ENCODE peak calls at places on chromosomes 6 and 20, in ten cellular contexts. One of them, this sample, is unnamed.

GRCh38 chr6:55925292-55925691 is 49.9 kb upstream of the BMP5 start:
- DNase-seq in HT1080: peak
- DNase-seq in OCI-M1: no peak
- DNase-seq in NCI-H1105 treated with DMSO at 0.1 percent for 48 hours: no peak
- DNase-seq in activated CD8-positive, alpha-beta memory T cell treated with anti-CD3 and anti-CD28 coated beads for 4 hours: no peak
- DNase-seq in Right ventricle myocardium superior: no peak
- DNase-seq in activated CD4-positive, alpha-beta T cell treated with anti-CD3 and anti-CD28 coated beads, Interleukin-2, amount 10 ng/mL, durations not matched to agents 7 days and 5 days: no peak
- DNase-seq in KBM-7: no peak
- DNase-seq in GM20000: no peak
- DNase-seq in NCI-H1417: no peak
- DNase-seq in this sample: no peak

GRCh38 chr6:34386316-34387137 is 5.9 kb downstream of the NUDT3 start:
- DNase-seq in HT1080: peak
- DNase-seq in OCI-M1: no peak
- DNase-seq in NCI-H1105 treated with DMSO at 0.1 percent for 48 hours: no peak
- DNase-seq in activated CD8-positive, alpha-beta memory T cell treated with anti-CD3 and anti-CD28 coated beads for 4 hours: no peak
- DNase-seq in Right ventricle myocardium superior: no peak
- DNase-seq in activated CD4-positive, alpha-beta T cell treated with anti-CD3 and anti-CD28 coated beads, Interleukin-2, amount 10 ng/mL, durations not matched to agents 7 days and 5 days: no peak
- DNase-seq in KBM-7: no peak
- DNase-seq in GM20000: no peak
- DNase-seq in NCI-H1417: no peak
- DNase-seq in this sample: no peak

GRCh38 chr6:117338567-117338966 is 73.2 kb downstream of the VGLL2 start:
- DNase-seq in HT1080: peak
- DNase-seq in OCI-M1: no peak
- DNase-seq in NCI-H1105 treated with DMSO at 0.1 percent for 48 hours: no peak
- DNase-seq in activated CD8-positive, alpha-beta memory T cell treated with anti-CD3 and anti-CD28 coated beads for 4 hours: no peak
- DNase-seq in Right ventricle myocardium superior: peak
- DNase-seq in activated CD4-positive, alpha-beta T cell treated with anti-CD3 and anti-CD28 coated beads, Interleukin-2, amount 10 ng/mL, durations not matched to agents 7 days and 5 days: no peak
- DNase-seq in KBM-7: no peak
- DNase-seq in GM20000: no peak
- DNase-seq in NCI-H1417: no peak
- DNase-seq in this sample: no peak

GRCh38 chr6:3211681-3212080 is 15.8 kb downstream of the TUBB2B start:
- DNase-seq in HT1080: no peak
- DNase-seq in OCI-M1: no peak
- DNase-seq in NCI-H1105 treated with DMSO at 0.1 percent for 48 hours: no peak
- DNase-seq in activated CD8-positive, alpha-beta memory T cell treated with anti-CD3 and anti-CD28 coated beads for 4 hours: no peak
- DNase-seq in Right ventricle myocardium superior: no peak
- DNase-seq in activated CD4-positive, alpha-beta T cell treated with anti-CD3 and anti-CD28 coated beads, Interleukin-2, amount 10 ng/mL, durations not matched to agents 7 days and 5 days: no peak
- DNase-seq in KBM-7: no peak
- DNase-seq in GM20000: no peak
- DNase-seq in NCI-H1417: no peak
- DNase-seq in this sample: no peak

GRCh38 chr20:48740714-48741113 is 87.1 kb downstream of the PREX1 start:
- DNase-seq in HT1080: no peak
- DNase-seq in OCI-M1: no peak
- DNase-seq in NCI-H1105 treated with DMSO at 0.1 percent for 48 hours: no peak
- DNase-seq in activated CD8-positive, alpha-beta memory T cell treated with anti-CD3 and anti-CD28 coated beads for 4 hours: no peak
- DNase-seq in Right ventricle myocardium superior: no peak
- DNase-seq in activated CD4-positive, alpha-beta T cell treated with anti-CD3 and anti-CD28 coated beads, Interleukin-2, amount 10 ng/mL, durations not matched to agents 7 days and 5 days: no peak
- DNase-seq in KBM-7: no peak
- DNase-seq in GM20000: peak
- DNase-seq in NCI-H1417: no peak
- DNase-seq in this sample: no peak

GRCh38 chr6:2976571-2977085 is 5.3 kb upstream of the SERPINB6 start:
- DNase-seq in HT1080: peak
- DNase-seq in OCI-M1: no peak
- DNase-seq in NCI-H1105 treated with DMSO at 0.1 percent for 48 hours: no peak
- DNase-seq in activated CD8-positive, alpha-beta memory T cell treated with anti-CD3 and anti-CD28 coated beads for 4 hours: no peak
- DNase-seq in Right ventricle myocardium superior: no peak
- DNase-seq in activated CD4-positive, alpha-beta T cell treated with anti-CD3 and anti-CD28 coated beads, Interleukin-2, amount 10 ng/mL, durations not matched to agents 7 days and 5 days: no peak
- DNase-seq in KBM-7: no peak
- DNase-seq in GM20000: no peak
- DNase-seq in NCI-H1417: no peak
- DNase-seq in this sample: no peak

GRCh38 chr20:49347156-49347555 is 69.3 kb upstream of the ZNFX1 start:
- DNase-seq in HT1080: no peak
- DNase-seq in OCI-M1: no peak
- DNase-seq in NCI-H1105 treated with DMSO at 0.1 percent for 48 hours: no peak
- DNase-seq in activated CD8-positive, alpha-beta memory T cell treated with anti-CD3 and anti-CD28 coated beads for 4 hours: no peak
- DNase-seq in Right ventricle myocardium superior: no peak
- DNase-seq in activated CD4-positive, alpha-beta T cell treated with anti-CD3 and anti-CD28 coated beads, Interleukin-2, amount 10 ng/mL, durations not matched to agents 7 days and 5 days: no peak
- DNase-seq in KBM-7: no peak
- DNase-seq in GM20000: no peak
- DNase-seq in NCI-H1417: no peak
- DNase-seq in this sample: no peak

GRCh38 chr6:28004350-28005123 is 47.5 kb downstream of the OR2B6 start:
- DNase-seq in HT1080: no peak
- DNase-seq in OCI-M1: peak
- DNase-seq in NCI-H1105 treated with DMSO at 0.1 percent for 48 hours: no peak
- DNase-seq in activated CD8-positive, alpha-beta memory T cell treated with anti-CD3 and anti-CD28 coated beads for 4 hours: no peak
- DNase-seq in Right ventricle myocardium superior: no peak
- DNase-seq in activated CD4-positive, alpha-beta T cell treated with anti-CD3 and anti-CD28 coated beads, Interleukin-2, amount 10 ng/mL, durations not matched to agents 7 days and 5 days: no peak
- DNase-seq in KBM-7: no peak
- DNase-seq in GM20000: no peak
- DNase-seq in NCI-H1417: no peak
- DNase-seq in this sample: no peak

GRCh38 chr6:74128536-74128935 is 432.5 kb downstream of the CD109 start:
- DNase-seq in HT1080: peak
- DNase-seq in OCI-M1: no peak
- DNase-seq in NCI-H1105 treated with DMSO at 0.1 percent for 48 hours: no peak
- DNase-seq in activated CD8-positive, alpha-beta memory T cell treated with anti-CD3 and anti-CD28 coated beads for 4 hours: no peak
- DNase-seq in Right ventricle myocardium superior: no peak
- DNase-seq in activated CD4-positive, alpha-beta T cell treated with anti-CD3 and anti-CD28 coated beads, Interleukin-2, amount 10 ng/mL, durations not matched to agents 7 days and 5 days: no peak
- DNase-seq in KBM-7: no peak
- DNase-seq in GM20000: no peak
- DNase-seq in NCI-H1417: no peak
- DNase-seq in this sample: no peak

GRCh38 chr20:45383131-45383530 is 5.0 kb upstream of the TP53TG5 start:
- DNase-seq in HT1080: no peak
- DNase-seq in OCI-M1: no peak
- DNase-seq in NCI-H1105 treated with DMSO at 0.1 percent for 48 hours: no peak
- DNase-seq in activated CD8-positive, alpha-beta memory T cell treated with anti-CD3 and anti-CD28 coated beads for 4 hours: no peak
- DNase-seq in Right ventricle myocardium superior: no peak
- DNase-seq in activated CD4-positive, alpha-beta T cell treated with anti-CD3 and anti-CD28 coated beads, Interleukin-2, amount 10 ng/mL, durations not matched to agents 7 days and 5 days: no peak
- DNase-seq in KBM-7: no peak
- DNase-seq in GM20000: no peak
- DNase-seq in NCI-H1417: no peak
- DNase-seq in this sample: no peak

GRCh38 chr6:168284187-168284586 is 35.4 kb downstream of the DACT2 start:
- DNase-seq in HT1080: no peak
- DNase-seq in OCI-M1: no peak
- DNase-seq in NCI-H1105 treated with DMSO at 0.1 percent for 48 hours: no peak
- DNase-seq in activated CD8-positive, alpha-beta memory T cell treated with anti-CD3 and anti-CD28 coated beads for 4 hours: no peak
- DNase-seq in Right ventricle myocardium superior: no peak
- DNase-seq in activated CD4-positive, alpha-beta T cell treated with anti-CD3 and anti-CD28 coated beads, Interleukin-2, amount 10 ng/mL, durations not matched to agents 7 days and 5 days: no peak
- DNase-seq in KBM-7: no peak
- DNase-seq in GM20000: no peak
- DNase-seq in NCI-H1417: no peak
- DNase-seq in this sample: no peak

GRCh38 chr6:41200296-41200900 is 551 bp downstream of the TREML2 start:
- DNase-seq in HT1080: peak
- DNase-seq in OCI-M1: peak
- DNase-seq in NCI-H1105 treated with DMSO at 0.1 percent for 48 hours: no peak
- DNase-seq in activated CD8-positive, alpha-beta memory T cell treated with anti-CD3 and anti-CD28 coated beads for 4 hours: peak
- DNase-seq in Right ventricle myocardium superior: peak
- DNase-seq in activated CD4-positive, alpha-beta T cell treated with anti-CD3 and anti-CD28 coated beads, Interleukin-2, amount 10 ng/mL, durations not matched to agents 7 days and 5 days: peak
- DNase-seq in KBM-7: peak
- DNase-seq in GM20000: peak
- DNase-seq in NCI-H1417: peak
- DNase-seq in this sample: peak

GRCh38 chr6:111841822-111842221 is 31.4 kb downstream of the FYN start:
- DNase-seq in HT1080: peak
- DNase-seq in OCI-M1: peak
- DNase-seq in NCI-H1105 treated with DMSO at 0.1 percent for 48 hours: no peak
- DNase-seq in activated CD8-positive, alpha-beta memory T cell treated with anti-CD3 and anti-CD28 coated beads for 4 hours: no peak
- DNase-seq in Right ventricle myocardium superior: no peak
- DNase-seq in activated CD4-positive, alpha-beta T cell treated with anti-CD3 and anti-CD28 coated beads, Interleukin-2, amount 10 ng/mL, durations not matched to agents 7 days and 5 days: peak
- DNase-seq in KBM-7: peak
- DNase-seq in GM20000: no peak
- DNase-seq in NCI-H1417: no peak
- DNase-seq in this sample: peak

GRCh38 chr20:57071283-57071701 is 195.1 kb downstream of the BMP7 start:
- DNase-seq in HT1080: no peak
- DNase-seq in OCI-M1: no peak
- DNase-seq in NCI-H1105 treated with DMSO at 0.1 percent for 48 hours: peak
- DNase-seq in activated CD8-positive, alpha-beta memory T cell treated with anti-CD3 and anti-CD28 coated beads for 4 hours: no peak
- DNase-seq in Right ventricle myocardium superior: no peak
- DNase-seq in activated CD4-positive, alpha-beta T cell treated with anti-CD3 and anti-CD28 coated beads, Interleukin-2, amount 10 ng/mL, durations not matched to agents 7 days and 5 days: no peak
- DNase-seq in KBM-7: no peak
- DNase-seq in GM20000: no peak
- DNase-seq in NCI-H1417: peak
- DNase-seq in this sample: no peak

GRCh38 chr6:22568854-22569253 is 512 bp upstream of the HDGFL1 start:
- DNase-seq in HT1080: no peak
- DNase-seq in OCI-M1: no peak
- DNase-seq in NCI-H1105 treated with DMSO at 0.1 percent for 48 hours: no peak
- DNase-seq in activated CD8-positive, alpha-beta memory T cell treated with anti-CD3 and anti-CD28 coated beads for 4 hours: no peak
- DNase-seq in Right ventricle myocardium superior: no peak
- DNase-seq in activated CD4-positive, alpha-beta T cell treated with anti-CD3 and anti-CD28 coated beads, Interleukin-2, amount 10 ng/mL, durations not matched to agents 7 days and 5 days: no peak
- DNase-seq in KBM-7: no peak
- DNase-seq in GM20000: no peak
- DNase-seq in NCI-H1417: no peak
- DNase-seq in this sample: no peak

This sample was measured in GF-D8.